ENCODE peak calls at places on chromosomes 13 and 19, in six cellular contexts. One of them, this sample, is unnamed. For H3K4me1, the result is how much of the 10 kb centered on the place peaks cover.

GRCh38 chr19:49499030-49499670 is 2.9 kb downstream of the RPS11 start:
- DNase-seq in endothelial cell of umbilical vein: no peak
- DNase-seq in cardiac muscle cell: no peak
- DNase-seq in hepatocyte: no peak
- DNase-seq in gastrocnemius medialis: no peak
- DNase-seq in heart left ventricle: no peak
- DNase-seq in this sample: no peak

GRCh38 chr19:46387713-46388130 is 25.6 kb downstream of the CCDC8 start:
- DNase-seq in endothelial cell of umbilical vein: no peak
- DNase-seq in gastrocnemius medialis: no peak
- DNase-seq in heart left ventricle: no peak
- DNase-seq in cardiac muscle cell: no peak
- DNase-seq in hepatocyte: no peak
- DNase-seq in this sample: no peak

GRCh38 chr13:45040626-45041025 is 51.3 kb downstream of the GPALPP1 start:
- DNase-seq in endothelial cell of umbilical vein: no peak
- DNase-seq in hepatocyte: no peak
- DNase-seq in heart left ventricle: no peak
- DNase-seq in cardiac muscle cell: no peak
- DNase-seq in gastrocnemius medialis: no peak
- DNase-seq in this sample: no peak

GRCh38 chr19:18396471-18397241 is 766 bp downstream of the LRRC25 start:
- DNase-seq in gastrocnemius medialis: no peak
- DNase-seq in hepatocyte: no peak
- DNase-seq in cardiac muscle cell: no peak
- DNase-seq in endothelial cell of umbilical vein: no peak
- DNase-seq in heart left ventricle: no peak
- DNase-seq in this sample: no peak

GRCh38 chr19:53958168-53958571 is 4.6 kb upstream of the CACNG8 start:
- DNase-seq in cardiac muscle cell: peak
- DNase-seq in endothelial cell of umbilical vein: no peak
- DNase-seq in hepatocyte: no peak
- DNase-seq in gastrocnemius medialis: no peak
- DNase-seq in heart left ventricle: no peak
- DNase-seq in this sample: no peak

GRCh38 chr19:39413903-39414608 is 1.6 kb downstream of the PLEKHG2 start:
- DNase-seq in heart left ventricle: no peak
- DNase-seq in gastrocnemius medialis: no peak
- DNase-seq in hepatocyte: peak
- DNase-seq in cardiac muscle cell: no peak
- DNase-seq in endothelial cell of umbilical vein: peak
- DNase-seq in this sample: no peak

GRCh38 chr19:21023901-21024300 is 3.4 kb downstream of the ZNF430 start:
- DNase-seq in heart left ventricle: no peak
- DNase-seq in hepatocyte: peak
- DNase-seq in cardiac muscle cell: no peak
- DNase-seq in endothelial cell of umbilical vein: no peak
- DNase-seq in gastrocnemius medialis: no peak
- DNase-seq in this sample: no peak

GRCh38 chr19:35013820-35014754 is 14.0 kb downstream of the GRAMD1A start:
- DNase-seq in endothelial cell of umbilical vein: no peak
- DNase-seq in heart left ventricle: no peak
- DNase-seq in hepatocyte: peak
- DNase-seq in cardiac muscle cell: peak
- DNase-seq in gastrocnemius medialis: no peak
- DNase-seq in this sample: no peak

GRCh38 chr13:30679483-30680330 is 55.6 kb upstream of the ALOX5AP start:
- DNase-seq in cardiac muscle cell: peak
- DNase-seq in endothelial cell of umbilical vein: peak
- DNase-seq in hepatocyte: peak
- DNase-seq in heart left ventricle: peak
- DNase-seq in gastrocnemius medialis: no peak
- DNase-seq in this sample: no peak

GRCh38 chr13:111663505-111663904 is 343.1 kb downstream of the TEX29 start:
- DNase-seq in gastrocnemius medialis: no peak
- DNase-seq in heart left ventricle: peak
- DNase-seq in endothelial cell of umbilical vein: no peak
- DNase-seq in cardiac muscle cell: no peak
- DNase-seq in hepatocyte: no peak
- DNase-seq in this sample: no peak

GRCh38 chr19:53504903-53505302 is 33.0 kb upstream of the ZNF331 start:
- DNase-seq in heart left ventricle: no peak
- DNase-seq in cardiac muscle cell: no peak
- DNase-seq in hepatocyte: peak
- DNase-seq in gastrocnemius medialis: no peak
- DNase-seq in endothelial cell of umbilical vein: no peak
- DNase-seq in this sample: no peak

GRCh38 chr13:102089177-102089576 is 312.7 kb downstream of the FGF14 start:
- DNase-seq in gastrocnemius medialis: no peak
- DNase-seq in endothelial cell of umbilical vein: no peak
- DNase-seq in hepatocyte: peak
- DNase-seq in cardiac muscle cell: no peak
- DNase-seq in heart left ventricle: no peak
- DNase-seq in this sample: no peak

GRCh38 chr13:103607995-103608394 is 541.8 kb upstream of the SLC10A2 start:
- DNase-seq in endothelial cell of umbilical vein: no peak
- DNase-seq in gastrocnemius medialis: no peak
- DNase-seq in heart left ventricle: no peak
- DNase-seq in hepatocyte: no peak
- DNase-seq in cardiac muscle cell: no peak
- DNase-seq in this sample: no peak

GRCh38 chr13:59755647-59756290 is 408.0 kb downstream of the DIAPH3 start:
- DNase-seq in heart left ventricle: no peak
- DNase-seq in hepatocyte: no peak
- DNase-seq in cardiac muscle cell: no peak
- DNase-seq in gastrocnemius medialis: no peak
- DNase-seq in endothelial cell of umbilical vein: peak
- DNase-seq in this sample: no peak
- H3K27ac ChIP-seq in heart left ventricle: no peak
- H3K27ac ChIP-seq in hepatocyte: no peak
- H3K27ac ChIP-seq in cardiac muscle cell: no peak
- H3K27ac ChIP-seq in gastrocnemius medialis: no peak
- H3K27ac ChIP-seq in endothelial cell of umbilical vein: no peak
- H3K27ac ChIP-seq in this sample: no peak

DNA sequence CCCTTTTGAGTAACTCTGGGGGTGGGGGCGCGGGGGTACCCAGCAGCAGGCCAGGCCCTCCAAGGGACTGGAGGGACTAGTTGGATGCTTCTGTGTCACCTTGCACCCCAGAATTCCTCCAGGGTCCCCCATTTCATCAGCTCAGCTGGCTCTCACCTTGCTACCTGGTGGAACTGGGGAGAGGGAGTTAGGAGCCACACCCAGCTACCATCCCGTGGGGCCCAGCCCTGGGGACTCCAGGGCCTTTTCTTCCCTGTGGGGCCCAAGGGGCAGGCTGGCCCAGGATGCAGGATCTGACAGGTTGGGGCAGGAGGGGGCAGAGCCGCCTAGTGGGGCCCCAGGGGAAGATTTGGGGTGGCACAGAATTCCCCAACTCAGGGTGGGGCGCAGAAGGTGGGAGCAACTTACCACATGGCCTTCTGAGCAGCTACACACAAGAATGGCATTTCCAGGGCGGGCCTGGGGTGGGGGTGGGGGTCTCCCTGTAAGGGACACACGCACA is 32.8 kb upstream of the NANOS3 start:
- DNase-seq in gastrocnemius medialis: no peak
- DNase-seq in heart left ventricle: no peak
- DNase-seq in hepatocyte: peak
- DNase-seq in endothelial cell of umbilical vein: no peak
- DNase-seq in cardiac muscle cell: no peak
- DNase-seq in this sample: no peak
- H3K4me1 ChIP-seq in gastrocnemius medialis: under half
- H3K4me1 ChIP-seq in heart left ventricle: under half
- H3K4me1 ChIP-seq in hepatocyte: half or more
- H3K4me1 ChIP-seq in endothelial cell of umbilical vein: under half
- H3K4me1 ChIP-seq in cardiac muscle cell: under half
- H3K4me1 ChIP-seq in this sample: half or more

GRCh38 chr13:23367907-23368306 is 65.6 kb downstream of the SACS start:
- DNase-seq in hepatocyte: no peak
- DNase-seq in heart left ventricle: no peak
- DNase-seq in cardiac muscle cell: no peak
- DNase-seq in gastrocnemius medialis: no peak
- DNase-seq in endothelial cell of umbilical vein: no peak
- DNase-seq in this sample: no peak

GRCh38 chr13:23377603-23378002 is 55.9 kb downstream of the SACS start:
- DNase-seq in cardiac muscle cell: no peak
- DNase-seq in heart left ventricle: no peak
- DNase-seq in hepatocyte: peak
- DNase-seq in endothelial cell of umbilical vein: no peak
- DNase-seq in gastrocnemius medialis: no peak
- DNase-seq in this sample: no peak

GRCh38 chr13:23375007-23375971 is 58.2 kb downstream of the SACS start:
- DNase-seq in endothelial cell of umbilical vein: peak
- DNase-seq in gastrocnemius medialis: peak
- DNase-seq in cardiac muscle cell: peak
- DNase-seq in hepatocyte: peak
- DNase-seq in heart left ventricle: peak
- DNase-seq in this sample: peak

GRCh38 chr13:23378009-23378632 is 55.4 kb downstream of the SACS start:
- DNase-seq in heart left ventricle: no peak
- DNase-seq in hepatocyte: peak
- DNase-seq in endothelial cell of umbilical vein: peak
- DNase-seq in gastrocnemius medialis: no peak
- DNase-seq in cardiac muscle cell: peak
- DNase-seq in this sample: peak

GRCh38 chr13:23372264-23372905 is 61.1 kb downstream of the SACS start:
- DNase-seq in hepatocyte: no peak
- DNase-seq in heart left ventricle: no peak
- DNase-seq in cardiac muscle cell: peak
- DNase-seq in gastrocnemius medialis: no peak
- DNase-seq in endothelial cell of umbilical vein: peak
- DNase-seq in this sample: no peak
- H3K4me3 ChIP-seq in hepatocyte: no peak
- H3K4me3 ChIP-seq in heart left ventricle: no peak
- H3K4me3 ChIP-seq in cardiac muscle cell: no peak
- H3K4me3 ChIP-seq in gastrocnemius medialis: no peak
- H3K4me3 ChIP-seq in endothelial cell of umbilical vein: no peak
- H3K4me3 ChIP-seq in this sample: no peak

GRCh38 chr13:21846605-21847004 is 175.7 kb downstream of the FGF9 start:
- DNase-seq in endothelial cell of umbilical vein: no peak
- DNase-seq in heart left ventricle: no peak
- DNase-seq in gastrocnemius medialis: no peak
- DNase-seq in hepatocyte: no peak
- DNase-seq in cardiac muscle cell: no peak
- DNase-seq in this sample: no peak
- H3K27ac ChIP-seq in endothelial cell of umbilical vein: no peak
- H3K27ac ChIP-seq in heart left ventricle: no peak
- H3K27ac ChIP-seq in gastrocnemius medialis: no peak
- H3K27ac ChIP-seq in hepatocyte: no peak
- H3K27ac ChIP-seq in cardiac muscle cell: no peak
- H3K27ac ChIP-seq in this sample: no peak

DNA sequence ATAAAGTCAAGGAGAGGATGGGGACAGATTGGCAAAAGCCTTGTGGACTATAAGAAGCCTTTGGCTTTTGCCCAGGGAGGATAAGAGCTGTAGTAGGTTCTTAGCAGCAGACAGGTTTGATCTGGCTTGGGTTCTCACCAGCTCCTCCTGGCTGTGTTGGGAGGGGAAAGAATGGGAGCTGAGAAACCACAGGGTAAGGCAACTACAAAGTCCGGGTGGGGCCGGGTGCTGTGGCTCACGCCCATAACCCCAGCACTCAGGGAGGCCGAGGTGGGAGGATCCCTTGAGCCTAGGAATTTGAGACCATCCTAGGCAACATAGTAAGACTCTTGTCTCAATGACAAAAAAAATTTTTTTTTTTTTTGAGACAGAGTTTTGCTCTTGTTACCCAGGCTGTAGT is 20.6 kb downstream of the NECTIN2 start:
- DNase-seq in endothelial cell of umbilical vein: no peak
- DNase-seq in gastrocnemius medialis: no peak
- DNase-seq in heart left ventricle: no peak
- DNase-seq in hepatocyte: no peak
- DNase-seq in cardiac muscle cell: no peak
- DNase-seq in this sample: no peak
- H3K4me1 ChIP-seq in endothelial cell of umbilical vein: under half
- H3K4me1 ChIP-seq in gastrocnemius medialis: under half
- H3K4me1 ChIP-seq in heart left ventricle: under half
- H3K4me1 ChIP-seq in hepatocyte: under half
- H3K4me1 ChIP-seq in cardiac muscle cell: under half
- H3K4me1 ChIP-seq in this sample: under half